ENCODE peak calls at places on chromosomes 5 and 9, in four cellular contexts. One of them, this sample, is unnamed.

GRCh38 chr9:16726718-16727451 is 143.6 kb downstream of the BNC2 start:
- DNase-seq in fibroblast of mammary gland: peak; percentile 95
- DNase-seq in endothelial cell: peak; percentile 82
- DNase-seq in cardiac fibroblast: peak; percentile 94
- DNase-seq in this sample: no peak

GRCh38 chr9:70260606-70261005 is 1.8 kb downstream of the SMC5 start:
- DNase-seq in fibroblast of mammary gland: no peak
- DNase-seq in cardiac fibroblast: no peak
- DNase-seq in endothelial cell: no peak
- DNase-seq in this sample: no peak

GRCh38 chr5:176402684-176403083 is 13.7 kb downstream of the CLTB start:
- DNase-seq in endothelial cell: no peak
- DNase-seq in cardiac fibroblast: peak; percentile 23
- DNase-seq in fibroblast of mammary gland: no peak
- DNase-seq in this sample: no peak

GRCh38 chr9:135464181-135464580 is 15.4 kb upstream of the PPP1R26 start:
- DNase-seq in endothelial cell: no peak
- DNase-seq in cardiac fibroblast: no peak
- DNase-seq in fibroblast of mammary gland: no peak
- DNase-seq in this sample: no peak

GRCh38 chr9:76297721-76298239 is 96.4 kb downstream of the RFK start:
- DNase-seq in fibroblast of mammary gland: peak; percentile 66
- DNase-seq in cardiac fibroblast: peak; percentile 36
- DNase-seq in endothelial cell: no peak
- DNase-seq in this sample: no peak

GRCh38 chr5:160463775-160464465 is 42.3 kb downstream of the PTTG1 start:
- DNase-seq in fibroblast of mammary gland: peak; percentile 88
- DNase-seq in cardiac fibroblast: peak; percentile 66
- DNase-seq in endothelial cell: no peak
- DNase-seq in this sample: no peak

GRCh38 chr5:81579525-81579924 is 171.4 kb downstream of the SSBP2 start:
- DNase-seq in endothelial cell: no peak
- DNase-seq in cardiac fibroblast: peak; percentile 64
- DNase-seq in fibroblast of mammary gland: peak; percentile 30
- DNase-seq in this sample: no peak

GRCh38 chr9:22165144-22165543 is 156.0 kb upstream of the CDKN2B start:
- DNase-seq in endothelial cell: no peak
- DNase-seq in fibroblast of mammary gland: peak; percentile 72
- DNase-seq in cardiac fibroblast: no peak
- DNase-seq in this sample: no peak

GRCh38 chr5:8517461-8517860 is 648.5 kb downstream of the MTRR start:
- DNase-seq in fibroblast of mammary gland: no peak
- DNase-seq in cardiac fibroblast: no peak
- DNase-seq in endothelial cell: no peak
- DNase-seq in this sample: no peak

GRCh38 chr5:78750281-78750680 is 101.7 kb upstream of the LHFPL2 start:
- DNase-seq in endothelial cell: no peak
- DNase-seq in fibroblast of mammary gland: no peak
- DNase-seq in cardiac fibroblast: no peak
- DNase-seq in this sample: no peak

GRCh38 chr9:81771606-81772005 is 82.3 kb upstream of the TLE1 start:
- DNase-seq in cardiac fibroblast: peak; percentile 46
- DNase-seq in endothelial cell: no peak
- DNase-seq in fibroblast of mammary gland: peak; percentile 64
- DNase-seq in this sample: no peak

GRCh38 chr9:129164246-129164930 is 13.7 kb downstream of the IER5L start:
- DNase-seq in fibroblast of mammary gland: peak; percentile 79
- DNase-seq in endothelial cell: no peak
- DNase-seq in cardiac fibroblast: peak; percentile 85
- DNase-seq in this sample: no peak

GRCh38 chr9:2679011-2679410 is 38.3 kb upstream of the KCNV2 start:
- DNase-seq in endothelial cell: no peak
- DNase-seq in cardiac fibroblast: no peak
- DNase-seq in fibroblast of mammary gland: peak; percentile 16
- DNase-seq in this sample: no peak

GRCh38 chr9:74960548-74960947 is 7.8 kb upstream of the C9orf40 start:
- DNase-seq in fibroblast of mammary gland: peak; percentile 92
- DNase-seq in endothelial cell: no peak
- DNase-seq in cardiac fibroblast: peak; percentile 41
- DNase-seq in this sample: no peak

GRCh38 chr9:69674741-69675438 is 2.7 kb upstream of the APBA1 start:
- DNase-seq in cardiac fibroblast: peak; percentile 78
- DNase-seq in endothelial cell: no peak
- DNase-seq in fibroblast of mammary gland: peak; percentile 94
- DNase-seq in this sample: no peak

GRCh38 chr9:4615251-4615650 is 46.8 kb upstream of the PLPP6 start:
- DNase-seq in fibroblast of mammary gland: peak; percentile 83
- DNase-seq in cardiac fibroblast: peak; percentile 72
- DNase-seq in endothelial cell: no peak
- DNase-seq in this sample: no peak

GRCh38 chr5:35785601-35786085 is 71.0 kb upstream of the IL7R start:
- DNase-seq in fibroblast of mammary gland: peak; percentile 30
- DNase-seq in endothelial cell: no peak
- DNase-seq in cardiac fibroblast: no peak
- DNase-seq in this sample: no peak

GRCh38 chr9:14692918-14693861 is at the start of gene ZDHHC21:
- DNase-seq in fibroblast of mammary gland: peak; percentile 33
- DNase-seq in endothelial cell: peak; percentile 56
- DNase-seq in cardiac fibroblast: peak; percentile 61
- DNase-seq in this sample: peak; percentile 16

GRCh38 chr9:6876195-6876594 is 118.4 kb downstream of the KDM4C start:
- DNase-seq in endothelial cell: no peak
- DNase-seq in fibroblast of mammary gland: peak; percentile 28
- DNase-seq in cardiac fibroblast: no peak
- DNase-seq in this sample: no peak

GRCh38 chr5:175517824-175518450 is 39.6 kb downstream of the SFXN1 start:
- DNase-seq in endothelial cell: no peak
- DNase-seq in fibroblast of mammary gland: peak; percentile 71
- DNase-seq in cardiac fibroblast: peak; percentile 67
- DNase-seq in this sample: peak; percentile 61

GRCh38 chr5:41772785-41773442 is 97.3 kb downstream of the OXCT1 start:
- DNase-seq in fibroblast of mammary gland: no peak
- DNase-seq in endothelial cell: no peak
- DNase-seq in cardiac fibroblast: no peak
- DNase-seq in this sample: no peak

GRCh38 chr9:70435948-70436347 is 21.5 kb upstream of the KLF9 start:
- DNase-seq in cardiac fibroblast: peak; percentile 88
- DNase-seq in fibroblast of mammary gland: peak; percentile 81
- DNase-seq in endothelial cell: no peak
- DNase-seq in this sample: no peak

GRCh38 chr9:91532325-91532724 is 108.7 kb upstream of the NFIL3 start:
- DNase-seq in fibroblast of mammary gland: peak; percentile 35
- DNase-seq in endothelial cell: no peak
- DNase-seq in cardiac fibroblast: peak; percentile 28
- DNase-seq in this sample: no peak

GRCh38 chr5:113053614-113054013 is 77.0 kb downstream of the DCP2 start:
- DNase-seq in cardiac fibroblast: peak; percentile 87
- DNase-seq in endothelial cell: no peak
- DNase-seq in fibroblast of mammary gland: peak; percentile 98
- DNase-seq in this sample: no peak

GRCh38 chr9:134655591-134656333 is 14.2 kb downstream of the COL5A1 start:
- DNase-seq in endothelial cell: no peak
- DNase-seq in fibroblast of mammary gland: no peak
- DNase-seq in cardiac fibroblast: no peak
- DNase-seq in this sample: no peak

GRCh38 chr5:138849439-138849838 is 25.7 kb downstream of the LRRTM2 start:
- DNase-seq in cardiac fibroblast: no peak
- DNase-seq in fibroblast of mammary gland: peak; percentile 23
- DNase-seq in endothelial cell: no peak
- DNase-seq in this sample: no peak

GRCh38 chr9:71097696-71098095 is 23.7 kb downstream of the TRPM3 start:
- DNase-seq in endothelial cell: no peak
- DNase-seq in fibroblast of mammary gland: no peak
- DNase-seq in cardiac fibroblast: no peak
- DNase-seq in this sample: no peak

GRCh38 chr9:90770339-90770738 is 31.3 kb upstream of the SYK start:
- DNase-seq in cardiac fibroblast: no peak
- DNase-seq in fibroblast of mammary gland: no peak
- DNase-seq in endothelial cell: no peak
- DNase-seq in this sample: no peak

GRCh38 chr5:147403659-147404640 is 105.9 kb downstream of the DPYSL3 start:
- DNase-seq in fibroblast of mammary gland: peak; percentile 98
- DNase-seq in cardiac fibroblast: peak; percentile 98
- DNase-seq in endothelial cell: no peak
- DNase-seq in this sample: no peak

GRCh38 chr9:25461416-25461815 is 216.8 kb downstream of the TUSC1 start:
- DNase-seq in endothelial cell: no peak
- DNase-seq in cardiac fibroblast: no peak
- DNase-seq in fibroblast of mammary gland: no peak
- DNase-seq in this sample: no peak

GRCh38 chr5:169181785-169182184 is 119.2 kb downstream of the SLIT3 start:
- DNase-seq in cardiac fibroblast: no peak
- DNase-seq in fibroblast of mammary gland: peak; percentile 23
- DNase-seq in endothelial cell: no peak
- DNase-seq in this sample: no peak

GRCh38 chr9:35771079-35771441 is 17.0 kb upstream of the MSMP start:
- DNase-seq in cardiac fibroblast: no peak
- DNase-seq in endothelial cell: no peak
- DNase-seq in fibroblast of mammary gland: no peak
- DNase-seq in this sample: no peak

DNA sequence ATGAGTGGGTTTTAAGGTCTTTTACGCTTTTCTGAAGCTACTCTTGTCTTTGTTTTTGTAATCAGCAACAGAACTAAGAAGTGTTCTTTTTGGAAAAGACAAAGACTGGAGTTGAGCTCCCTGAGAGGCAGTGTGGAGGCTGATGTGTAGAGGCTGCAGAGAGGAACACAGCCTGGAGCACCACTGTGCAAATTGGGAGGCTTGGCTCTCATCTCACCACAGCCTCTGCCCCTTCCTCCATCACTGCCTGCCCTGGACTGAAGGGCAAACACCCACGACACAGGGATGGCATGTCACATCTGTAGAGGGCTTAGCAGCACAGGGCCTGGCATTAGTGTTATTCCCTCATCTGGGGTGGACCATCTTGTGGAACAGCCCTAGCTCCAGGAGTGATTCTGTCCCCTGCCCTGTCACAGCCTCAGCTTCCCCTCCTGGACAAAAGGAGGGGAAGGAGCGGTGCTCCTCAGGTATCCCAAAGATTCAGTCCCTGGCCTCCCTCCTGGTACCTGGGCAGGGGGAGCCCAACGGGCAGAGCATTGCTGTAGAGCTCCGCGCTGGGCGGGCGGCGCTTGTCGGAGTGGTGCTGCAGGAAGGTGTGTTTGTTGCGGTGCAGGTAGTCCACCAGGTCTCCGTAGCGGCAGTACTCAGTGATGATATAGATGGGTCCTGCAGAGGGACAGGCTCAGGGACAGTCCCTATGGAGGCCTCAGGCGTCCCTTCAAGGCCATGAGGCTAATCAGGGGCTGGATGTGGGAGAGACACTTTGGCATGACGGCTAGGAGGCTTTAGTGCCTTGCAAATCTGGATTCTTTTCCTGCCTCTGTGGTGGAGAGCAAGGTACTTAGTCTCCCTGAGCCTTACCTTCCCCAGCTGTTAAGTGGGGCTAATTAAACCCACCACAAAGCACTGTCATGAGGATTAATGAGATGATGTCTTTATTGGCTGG is 32.8 kb downstream of the PDGFRB start:
- DNase-seq in endothelial cell: no peak
- DNase-seq in fibroblast of mammary gland: no peak
- DNase-seq in cardiac fibroblast: no peak
- DNase-seq in this sample: no peak
- TF ChIP-seq CTCF in endothelial cell: no peak
- TF ChIP-seq CTCF in fibroblast of mammary gland: no peak
- TF ChIP-seq CTCF in cardiac fibroblast: no peak
- TF ChIP-seq CTCF in this sample: no peak

GRCh38 chr9:80496901-80497565 is 925.3 kb downstream of the TLE4 start:
- DNase-seq in endothelial cell: no peak
- DNase-seq in fibroblast of mammary gland: no peak
- DNase-seq in cardiac fibroblast: no peak
- DNase-seq in this sample: no peak
- TF ChIP-seq CTCF in endothelial cell: no peak
- TF ChIP-seq CTCF in fibroblast of mammary gland: no peak
- TF ChIP-seq CTCF in cardiac fibroblast: no peak
- TF ChIP-seq CTCF in this sample: no peak

DNA sequence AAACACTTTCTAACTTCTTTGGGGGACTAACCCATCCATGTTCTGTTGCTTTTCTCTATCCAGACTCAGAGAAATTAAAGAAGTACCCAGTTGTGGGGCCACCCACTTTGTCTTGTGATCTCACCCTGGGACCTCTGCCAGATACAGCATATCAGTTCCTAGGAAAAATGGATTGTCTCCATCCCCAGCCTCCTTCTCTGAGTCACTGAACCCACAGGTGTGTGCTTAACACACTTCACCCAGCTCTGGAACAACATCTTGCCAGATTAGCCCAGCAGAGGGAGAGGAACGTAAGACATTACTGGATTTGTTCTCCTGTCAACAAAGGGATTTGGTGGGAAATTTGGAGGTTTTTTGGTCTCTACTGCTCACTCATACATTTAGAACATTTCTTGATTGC is 19.2 kb downstream of the FAM240B start:
- DNase-seq in cardiac fibroblast: peak; percentile 27
- DNase-seq in fibroblast of mammary gland: peak; percentile 28
- DNase-seq in endothelial cell: no peak
- DNase-seq in this sample: no peak
- TF ChIP-seq CTCF in cardiac fibroblast: peak; percentile 23
- TF ChIP-seq CTCF in fibroblast of mammary gland: no peak
- TF ChIP-seq CTCF in endothelial cell: no peak
- TF ChIP-seq CTCF in this sample: no peak

DNA sequence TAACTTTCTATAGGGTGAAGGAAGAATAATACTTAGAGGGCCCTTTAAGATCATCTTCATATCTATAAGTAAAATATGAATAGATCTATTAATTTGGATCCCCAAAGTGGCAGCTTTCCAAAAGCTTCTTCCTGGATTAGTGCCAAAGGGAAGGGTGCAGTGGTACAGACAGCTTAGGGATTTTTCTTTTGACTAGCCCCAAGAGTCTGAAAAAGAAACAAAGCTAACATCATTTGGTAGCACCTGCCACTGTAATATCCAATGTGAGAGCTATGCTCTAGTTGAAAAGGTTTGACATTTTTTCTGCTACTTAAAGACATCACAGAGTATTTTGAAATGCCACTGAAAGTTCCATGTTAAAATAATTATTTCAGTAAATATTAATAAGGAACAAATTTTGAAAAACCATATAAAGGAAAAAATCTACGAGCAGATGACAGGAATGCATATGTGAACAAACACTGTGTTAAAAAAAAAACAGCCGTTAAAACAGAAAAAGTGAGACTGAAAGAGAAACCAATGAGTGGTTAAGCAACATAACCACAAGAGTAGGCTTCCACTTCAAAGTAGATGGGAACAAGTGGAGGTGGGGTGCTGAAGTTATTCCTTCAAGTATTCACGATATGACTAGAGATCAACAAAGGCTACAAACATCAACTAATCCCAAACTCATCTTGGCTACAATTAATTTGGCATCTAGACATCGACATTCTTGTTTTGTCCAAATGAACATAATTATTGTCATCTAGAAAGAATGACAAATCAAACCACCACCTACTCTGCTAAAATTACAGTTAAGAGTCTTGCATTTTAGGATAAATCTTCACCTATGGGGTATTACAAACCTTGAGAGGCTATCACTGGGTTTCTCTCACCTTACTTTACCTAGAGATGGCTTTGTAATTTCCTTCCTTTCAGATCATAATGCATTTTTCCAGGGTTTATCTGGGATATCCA is 137.5 kb downstream of the CPLANE1 start:
- DNase-seq in fibroblast of mammary gland: no peak
- DNase-seq in cardiac fibroblast: no peak
- DNase-seq in endothelial cell: no peak
- DNase-seq in this sample: no peak
- TF ChIP-seq CTCF in fibroblast of mammary gland: no peak
- TF ChIP-seq CTCF in cardiac fibroblast: no peak
- TF ChIP-seq CTCF in endothelial cell: no peak
- TF ChIP-seq CTCF in this sample: no peak

This sample was measured in CD4-positive, alpha-beta T cell.